ENCODE peak calls at places on chromosomes 12 and 14, in six cellular contexts. D is SJSA1, Q is left ventricle myocardium inferior, K is stomach, H is mammary epithelial cell, I is ovary. Y is an unnamed sample.
A peak's percentile ranks its signal among the peaks of the same experiment; 100 is the strongest.

GRCh38 chr12:18275974-18276373 is 14.7 kb downstream of the PIK3C2G start:
- DNase-seq in H (peak; percentile 70), I (no peak), Q (no peak), D (no peak), K (no peak), Y (no peak)

GRCh38 chr12:117032593-117033381 is 66.4 kb downstream of the TESC start:
- DNase-seq in Q (no peak), K (peak; percentile 25), H (no peak), I (peak; percentile 46), D (peak; percentile 9), Y (no peak)

GRCh38 chr12:87812030-87812429 is 217.2 kb downstream of the C12orf50 start:
- DNase-seq in H (peak; percentile 62), I (no peak), D (no peak), Q (no peak), K (no peak), Y (peak; percentile 18)

GRCh38 chr12:42539696-42540095 is 49.9 kb downstream of the PRICKLE1 start:
- DNase-seq in K (no peak), I (no peak), D (no peak), Q (no peak), H (no peak), Y (no peak)

GRCh38 chr12:52900166-52900895 is 4.5 kb downstream of the KRT8 start:
- DNase-seq in Q (no peak), I (no peak), D (no peak), H (no peak), K (no peak), Y (no peak)

GRCh38 chr12:119528241-119528640 is 65.3 kb upstream of the TMEM233 start:
- DNase-seq in D (no peak), H (no peak), I (no peak), K (no peak), Q (no peak), Y (no peak)

GRCh38 chr14:67987596-67987995 is 168.0 kb downstream of the RAD51B start:
- DNase-seq in D (peak; percentile 71), Q (no peak), K (no peak), H (peak; percentile 61), I (peak; percentile 42), Y (peak; percentile 70)

GRCh38 chr14:24680516-24680915 is 46.5 kb upstream of the GZMB start:
- DNase-seq in I (no peak), K (no peak), Q (no peak), H (no peak), D (no peak), Y (no peak)

GRCh38 chr12:6647083-6647604 is at the start of gene ACRBP:
- DNase-seq in D (no peak), I (peak; percentile 71), H (no peak), Q (peak; percentile 85), K (peak; percentile 83), Y (no peak)

GRCh38 chr14:104084251-104085002 is 1.1 kb upstream of the ASPG start:
- DNase-seq in K (peak; percentile 29), H (no peak), D (no peak), Q (no peak), I (peak; percentile 13), Y (no peak)

GRCh38 chr14:57470909-57471308 is 22.7 kb downstream of the CCDC198 start:
- DNase-seq in D (no peak), I (no peak), K (no peak), H (no peak), Q (no peak), Y (no peak)

GRCh38 chr14:102777711-102778615 is 714 bp downstream of the TRAF3 start:
- DNase-seq in D (peak; percentile 18), H (peak; percentile 29), Q (peak; percentile 28), I (peak; percentile 17), K (no peak), Y (peak; percentile 8)

GRCh38 chr12:10408842-10409241 is 715 bp downstream of the KLRC4 start:
- DNase-seq in K (no peak), Q (no peak), H (no peak), I (no peak), D (no peak), Y (no peak)

GRCh38 chr12:47839214-47839613 is 19.5 kb upstream of the HDAC7 start:
- DNase-seq in H (no peak), Q (no peak), K (no peak), D (no peak), I (no peak), Y (no peak)

GRCh38 chr14:44170099-44170498 is 337.0 kb downstream of the FSCB start:
- DNase-seq in I (no peak), D (no peak), H (no peak), K (no peak), Q (no peak), Y (no peak)

GRCh38 chr12:28390716-28391452 is 200.6 kb downstream of the CCDC91 start:
- DNase-seq in I (no peak), K (no peak), Q (no peak), H (no peak), D (peak; percentile 78), Y (no peak)

GRCh38 chr12:31900271-31900670 is 58.9 kb upstream of the RESF1 start:
- DNase-seq in D (no peak), I (no peak), Q (no peak), H (peak; percentile 54), K (no peak), Y (no peak)

GRCh38 chr12:132827763-132828703 is 636 bp downstream of the GOLGA3 start:
- DNase-seq in K (peak; percentile 58), D (peak; percentile 48), I (peak; percentile 13), H (peak; percentile 64), Q (no peak), Y (peak; percentile 30)

GRCh38 chr12:6752181-6752930 is 585 bp downstream of the MLF2 start:
- DNase-seq in D (peak; percentile 52), Q (peak; percentile 55), K (no peak), H (peak; percentile 14), I (no peak), Y (peak; percentile 49)

GRCh38 chr12:131084341-131085011 is 130.8 kb downstream of the ADGRD1 start:
- DNase-seq in D (no peak), K (no peak), I (peak; percentile 6), Q (no peak), H (no peak), Y (no peak)

GRCh38 chr12:132222096-132222807 is 78.0 kb downstream of the NOC4L start:
- DNase-seq in I (no peak), K (no peak), Q (no peak), H (peak; percentile 34), D (peak; percentile 21), Y (peak; percentile 51)

GRCh38 chr12:6888360-6888759 is 15.3 kb upstream of the SPSB2 start:
- DNase-seq in H (no peak), Q (no peak), I (no peak), K (no peak), D (no peak), Y (no peak)

GRCh38 chr12:1795221-1795784 is 25.1 kb upstream of the LRTM2 start:
- DNase-seq in D (no peak), K (no peak), H (no peak), I (no peak), Q (no peak), Y (no peak)

GRCh38 chr12:120438495-120439198 is 734 bp downstream of the COX6A1 start:
- DNase-seq in Q (no peak), I (no peak), H (no peak), D (no peak), K (no peak), Y (no peak)

DNA sequence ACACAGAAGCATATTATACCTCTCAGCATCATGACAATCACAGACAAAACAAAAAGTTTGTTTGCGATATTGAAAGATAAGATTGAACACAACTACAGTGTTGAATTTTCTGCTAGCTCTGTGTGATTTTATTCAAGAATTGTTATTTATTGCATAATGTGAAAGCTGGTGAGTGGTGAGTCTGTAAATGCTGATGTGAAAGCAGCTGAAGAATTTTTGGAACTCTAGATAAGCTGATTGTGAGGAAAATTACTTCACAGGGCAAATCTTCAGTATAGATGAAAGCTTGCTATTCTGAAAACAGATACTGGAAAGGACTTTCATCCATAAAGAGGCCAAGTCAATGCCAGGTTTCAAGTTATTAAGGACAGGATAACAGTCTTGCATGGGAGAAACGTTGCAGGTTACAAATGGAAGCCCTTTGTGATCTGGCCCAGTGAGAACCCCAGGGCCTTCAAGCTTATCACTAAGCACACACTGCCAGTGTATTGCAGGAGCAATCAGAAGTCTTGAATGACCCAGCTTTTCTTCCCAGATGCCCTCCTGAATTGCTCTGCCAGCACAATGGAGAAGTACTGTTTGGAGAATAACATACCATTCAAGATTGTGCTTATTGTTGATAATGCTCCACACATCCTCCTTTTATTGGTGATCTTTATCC is 153.7 kb downstream of the PCNX1 start:
- DNase-seq in D (no peak), K (no peak), I (no peak), Q (no peak), H (no peak), Y (no peak)
- H3K36me3 ChIP-seq in D (peaks cover 33% of the 10 kb centered on the region), K (peaks cover 78% of the 10 kb centered on the region), I (no peaks in the 10 kb centered on the region), Q (peaks cover 83% of the 10 kb centered on the region), H (peaks cover 39% of the 10 kb centered on the region), Y (peaks cover 18% of the 10 kb centered on the region)

GRCh38 chr14:76828339-76829015 is 2.3 kb downstream of the LRRC74A start:
- DNase-seq in H (peak; percentile 6), D (no peak), Q (no peak), I (no peak), K (no peak), Y (no peak)
- H3K4me3 ChIP-seq in H (peak overlapping the region; percentile 8), D (no peak overlapping the region), Q (peak overlapping the region; percentile 57), I (peak overlapping the region; percentile 3), K (peak overlapping the region; percentile 16), Y (no peak overlapping the region)

GRCh38 chr14:66483322-66483721 is 2.8 kb upstream of the CCDC196 start:
- DNase-seq in K (no peak), H (peak; percentile 28), D (no peak), I (peak; percentile 9), Q (no peak), Y (no peak)

GRCh38 chr14:66487159-66487558 is 988 bp downstream of the CCDC196 start:
- DNase-seq in Q (no peak), H (no peak), D (no peak), K (no peak), I (no peak), Y (no peak)

GRCh38 chr14:66482873-66483272 is 3.3 kb upstream of the CCDC196 start:
- DNase-seq in Q (no peak), K (no peak), H (no peak), D (no peak), I (no peak), Y (no peak)

GRCh38 chr14:66485029-66485428 is 1.1 kb upstream of the CCDC196 start:
- DNase-seq in D (no peak), H (no peak), I (no peak), Q (no peak), K (no peak), Y (no peak)

GRCh38 chr14:66485910-66486421 is at the start of gene CCDC196:
- DNase-seq in K (no peak), Q (no peak), D (no peak), I (no peak), H (no peak), Y (no peak)
- H3K36me3 ChIP-seq in K (no peaks in the 10 kb centered on the region), Q (no peaks in the 10 kb centered on the region), D (no peaks in the 10 kb centered on the region), I (no peaks in the 10 kb centered on the region), H (no peaks in the 10 kb centered on the region), Y (no peaks in the 10 kb centered on the region)

GRCh38 chr14:65369560-65369959 is 43.0 kb upstream of the FUT8 start:
- DNase-seq in K (no peak), H (no peak), I (no peak), D (no peak), Q (no peak), Y (no peak)

GRCh38 chr14:65373671-65374039 is 38.9 kb upstream of the FUT8 start:
- DNase-seq in D (no peak), H (peak; percentile 24), Q (no peak), K (peak; percentile 29), I (no peak), Y (peak; percentile 3)

GRCh38 chr14:65370890-65371289 is 41.6 kb upstream of the FUT8 start:
- DNase-seq in Q (no peak), K (no peak), I (no peak), H (no peak), D (no peak), Y (no peak)

GRCh38 chr14:65371784-65372183 is 40.7 kb upstream of the FUT8 start:
- DNase-seq in K (no peak), Q (no peak), H (no peak), I (no peak), D (no peak), Y (no peak)

GRCh38 chr14:65373011-65373670 is 39.4 kb upstream of the FUT8 start:
- DNase-seq in D (no peak), H (peak; percentile 25), Q (no peak), K (no peak), I (no peak), Y (no peak)
- H3K4me3 ChIP-seq in D (no peak overlapping the region), H (peak overlapping the region; percentile 12), Q (no peak overlapping the region), K (no peak overlapping the region), I (no peak overlapping the region), Y (no peak overlapping the region)